ENCODE peak calls at places on chromosomes 7 and 10, in eight cellular contexts. One of them, this sample, is unnamed.

GRCh38 chr10:80132299-80133139 is at the start of gene PLAC9:
- DNase-seq in CD8-positive, alpha-beta T cell: no peak
- DNase-seq in heart right ventricle: peak
- DNase-seq in NB4: no peak
- DNase-seq in transverse colon: no peak
- DNase-seq in progenitor cell of endocrine pancreas: peak
- DNase-seq in adrenal gland: peak
- DNase-seq in endothelial cell: peak
- DNase-seq in this sample: peak

GRCh38 chr7:87225696-87226095 is 6.2 kb upstream of the TMEM243 start:
- DNase-seq in CD8-positive, alpha-beta T cell: no peak
- DNase-seq in heart right ventricle: no peak
- DNase-seq in NB4: no peak
- DNase-seq in transverse colon: no peak
- DNase-seq in progenitor cell of endocrine pancreas: no peak
- DNase-seq in adrenal gland: no peak
- DNase-seq in endothelial cell: no peak
- DNase-seq in this sample: no peak

GRCh38 chr10:52491246-52492000 is 177.3 kb downstream of the DKK1 start:
- DNase-seq in CD8-positive, alpha-beta T cell: no peak
- DNase-seq in heart right ventricle: no peak
- DNase-seq in NB4: no peak
- DNase-seq in transverse colon: no peak
- DNase-seq in progenitor cell of endocrine pancreas: no peak
- DNase-seq in adrenal gland: no peak
- DNase-seq in endothelial cell: no peak
- DNase-seq in this sample: no peak

GRCh38 chr7:27840314-27840713 is 100.4 kb downstream of the TAX1BP1 start:
- DNase-seq in CD8-positive, alpha-beta T cell: no peak
- DNase-seq in heart right ventricle: no peak
- DNase-seq in NB4: no peak
- DNase-seq in transverse colon: no peak
- DNase-seq in progenitor cell of endocrine pancreas: no peak
- DNase-seq in adrenal gland: no peak
- DNase-seq in endothelial cell: no peak
- DNase-seq in this sample: no peak

GRCh38 chr7:19928247-19928646 is 154.8 kb upstream of the TMEM196 start:
- DNase-seq in CD8-positive, alpha-beta T cell: no peak
- DNase-seq in heart right ventricle: no peak
- DNase-seq in NB4: no peak
- DNase-seq in transverse colon: no peak
- DNase-seq in progenitor cell of endocrine pancreas: no peak
- DNase-seq in adrenal gland: no peak
- DNase-seq in endothelial cell: no peak
- DNase-seq in this sample: no peak

GRCh38 chr7:23373151-23374004 is 74.2 kb downstream of the MALSU1 start:
- DNase-seq in CD8-positive, alpha-beta T cell: no peak
- DNase-seq in heart right ventricle: no peak
- DNase-seq in NB4: peak
- DNase-seq in transverse colon: no peak
- DNase-seq in progenitor cell of endocrine pancreas: no peak
- DNase-seq in adrenal gland: no peak
- DNase-seq in endothelial cell: no peak
- DNase-seq in this sample: no peak

GRCh38 chr10:116272497-116273221 is at the start of gene GFRA1:
- DNase-seq in CD8-positive, alpha-beta T cell: no peak
- DNase-seq in heart right ventricle: no peak
- DNase-seq in NB4: no peak
- DNase-seq in transverse colon: no peak
- DNase-seq in progenitor cell of endocrine pancreas: peak
- DNase-seq in adrenal gland: no peak
- DNase-seq in endothelial cell: peak
- DNase-seq in this sample: peak

GRCh38 chr7:26900283-26900682 is 35.9 kb upstream of the SKAP2 start:
- DNase-seq in CD8-positive, alpha-beta T cell: no peak
- DNase-seq in heart right ventricle: no peak
- DNase-seq in NB4: no peak
- DNase-seq in transverse colon: no peak
- DNase-seq in progenitor cell of endocrine pancreas: no peak
- DNase-seq in adrenal gland: no peak
- DNase-seq in endothelial cell: no peak
- DNase-seq in this sample: no peak

GRCh38 chr7:110922906-110923305 is 168.0 kb upstream of the LRRN3 start:
- DNase-seq in CD8-positive, alpha-beta T cell: no peak
- DNase-seq in heart right ventricle: no peak
- DNase-seq in NB4: no peak
- DNase-seq in transverse colon: no peak
- DNase-seq in progenitor cell of endocrine pancreas: no peak
- DNase-seq in adrenal gland: no peak
- DNase-seq in endothelial cell: no peak
- DNase-seq in this sample: no peak

GRCh38 chr7:74430961-74431466 is 22.7 kb upstream of the GTF2IRD1 start:
- DNase-seq in CD8-positive, alpha-beta T cell: no peak
- DNase-seq in heart right ventricle: peak
- DNase-seq in NB4: no peak
- DNase-seq in transverse colon: no peak
- DNase-seq in progenitor cell of endocrine pancreas: no peak
- DNase-seq in adrenal gland: peak
- DNase-seq in endothelial cell: no peak
- DNase-seq in this sample: no peak

GRCh38 chr7:139771001-139771956 is 6.5 kb downstream of the HIPK2 start:
- DNase-seq in CD8-positive, alpha-beta T cell: no peak
- DNase-seq in heart right ventricle: no peak
- DNase-seq in NB4: peak
- DNase-seq in transverse colon: no peak
- DNase-seq in progenitor cell of endocrine pancreas: no peak
- DNase-seq in adrenal gland: peak
- DNase-seq in endothelial cell: no peak
- DNase-seq in this sample: no peak

GRCh38 chr7:24440851-24441250 is 132.4 kb upstream of the PALS2 start:
- DNase-seq in CD8-positive, alpha-beta T cell: no peak
- DNase-seq in heart right ventricle: no peak
- DNase-seq in NB4: no peak
- DNase-seq in transverse colon: no peak
- DNase-seq in progenitor cell of endocrine pancreas: no peak
- DNase-seq in adrenal gland: no peak
- DNase-seq in endothelial cell: no peak
- DNase-seq in this sample: no peak

GRCh38 chr10:91613411-91614253 is 19.2 kb downstream of the PPP1R3C start:
- DNase-seq in CD8-positive, alpha-beta T cell: no peak
- DNase-seq in heart right ventricle: no peak
- DNase-seq in NB4: no peak
- DNase-seq in transverse colon: no peak
- DNase-seq in progenitor cell of endocrine pancreas: no peak
- DNase-seq in adrenal gland: peak
- DNase-seq in endothelial cell: no peak
- DNase-seq in this sample: no peak

GRCh38 chr10:70978816-70979215 is 90.5 kb upstream of the PCBD1 start:
- DNase-seq in CD8-positive, alpha-beta T cell: no peak
- DNase-seq in heart right ventricle: no peak
- DNase-seq in NB4: no peak
- DNase-seq in transverse colon: no peak
- DNase-seq in progenitor cell of endocrine pancreas: no peak
- DNase-seq in adrenal gland: no peak
- DNase-seq in endothelial cell: no peak
- DNase-seq in this sample: no peak

GRCh38 chr10:52864459-52865106 is 92.0 kb upstream of the MBL2 start:
- DNase-seq in CD8-positive, alpha-beta T cell: no peak
- DNase-seq in heart right ventricle: peak
- DNase-seq in NB4: no peak
- DNase-seq in transverse colon: no peak
- DNase-seq in progenitor cell of endocrine pancreas: no peak
- DNase-seq in adrenal gland: peak
- DNase-seq in endothelial cell: no peak
- DNase-seq in this sample: no peak

GRCh38 chr7:47191316-47191715 is 390.6 kb downstream of the TNS3 start:
- DNase-seq in CD8-positive, alpha-beta T cell: no peak
- DNase-seq in heart right ventricle: no peak
- DNase-seq in NB4: no peak
- DNase-seq in transverse colon: no peak
- DNase-seq in progenitor cell of endocrine pancreas: no peak
- DNase-seq in adrenal gland: no peak
- DNase-seq in endothelial cell: no peak
- DNase-seq in this sample: no peak

GRCh38 chr7:17371656-17372524 is 73.4 kb downstream of the AHR start:
- DNase-seq in CD8-positive, alpha-beta T cell: no peak
- DNase-seq in heart right ventricle: no peak
- DNase-seq in NB4: peak
- DNase-seq in transverse colon: no peak
- DNase-seq in progenitor cell of endocrine pancreas: no peak
- DNase-seq in adrenal gland: peak
- DNase-seq in endothelial cell: no peak
- DNase-seq in this sample: no peak

GRCh38 chr10:120980316-120980975 is 129.3 kb downstream of the WDR11 start:
- DNase-seq in CD8-positive, alpha-beta T cell: no peak
- DNase-seq in heart right ventricle: no peak
- DNase-seq in NB4: no peak
- DNase-seq in transverse colon: no peak
- DNase-seq in progenitor cell of endocrine pancreas: no peak
- DNase-seq in adrenal gland: no peak
- DNase-seq in endothelial cell: no peak
- DNase-seq in this sample: no peak

GRCh38 chr10:120979435-120980315 is 128.5 kb downstream of the WDR11 start:
- DNase-seq in CD8-positive, alpha-beta T cell: no peak
- DNase-seq in heart right ventricle: no peak
- DNase-seq in NB4: no peak
- DNase-seq in transverse colon: peak
- DNase-seq in progenitor cell of endocrine pancreas: peak
- DNase-seq in adrenal gland: peak
- DNase-seq in endothelial cell: peak
- DNase-seq in this sample: peak

GRCh38 chr10:120978589-120979252 is 127.6 kb downstream of the WDR11 start:
- DNase-seq in CD8-positive, alpha-beta T cell: no peak
- DNase-seq in heart right ventricle: no peak
- DNase-seq in NB4: no peak
- DNase-seq in transverse colon: no peak
- DNase-seq in progenitor cell of endocrine pancreas: no peak
- DNase-seq in adrenal gland: peak
- DNase-seq in endothelial cell: no peak
- DNase-seq in this sample: no peak

GRCh38 chr10:120975072-120975910 is 124.1 kb downstream of the WDR11 start:
- DNase-seq in CD8-positive, alpha-beta T cell: no peak
- DNase-seq in heart right ventricle: no peak
- DNase-seq in NB4: no peak
- DNase-seq in transverse colon: no peak
- DNase-seq in progenitor cell of endocrine pancreas: no peak
- DNase-seq in adrenal gland: peak
- DNase-seq in endothelial cell: no peak
- DNase-seq in this sample: no peak

DNA sequence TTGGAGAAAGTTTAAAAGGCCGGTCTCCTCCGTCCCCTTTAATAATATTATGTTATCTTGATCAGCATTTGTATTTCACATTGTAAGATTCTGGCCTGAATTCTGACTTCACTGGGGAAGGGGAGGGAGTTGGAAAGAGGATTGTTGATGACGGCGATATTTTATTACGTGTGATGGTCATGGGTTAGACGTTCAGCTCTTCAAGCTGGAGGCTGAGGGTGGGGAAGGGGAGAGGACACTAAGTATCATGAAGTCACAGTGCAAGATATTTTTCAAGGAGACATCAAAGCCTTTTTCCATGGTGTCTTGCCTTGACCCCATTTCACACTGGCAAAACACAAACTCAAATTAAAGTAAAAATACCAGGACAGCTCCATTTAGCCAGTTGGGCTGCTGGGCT is 126.7 kb downstream of the WDR11 start:
- DNase-seq in CD8-positive, alpha-beta T cell: no peak
- DNase-seq in heart right ventricle: no peak
- DNase-seq in NB4: no peak
- DNase-seq in transverse colon: no peak
- DNase-seq in progenitor cell of endocrine pancreas: no peak
- DNase-seq in adrenal gland: peak
- DNase-seq in endothelial cell: no peak
- DNase-seq in this sample: no peak
- TF ChIP-seq CTCF in CD8-positive, alpha-beta T cell: no peak
- TF ChIP-seq CTCF in heart right ventricle: no peak
- TF ChIP-seq CTCF in NB4: no peak
- TF ChIP-seq CTCF in transverse colon: no peak
- TF ChIP-seq CTCF in progenitor cell of endocrine pancreas: no peak
- TF ChIP-seq CTCF in adrenal gland: no peak
- TF ChIP-seq CTCF in endothelial cell: no peak
- TF ChIP-seq CTCF in this sample: no peak

GRCh38 chr7:82443801-82444219 is 233 bp upstream of the CACNA2D1 start:
- DNase-seq in CD8-positive, alpha-beta T cell: no peak
- DNase-seq in heart right ventricle: peak
- DNase-seq in NB4: peak
- DNase-seq in transverse colon: peak
- DNase-seq in progenitor cell of endocrine pancreas: no peak
- DNase-seq in adrenal gland: peak
- DNase-seq in endothelial cell: peak
- DNase-seq in this sample: peak

GRCh38 chr7:82442492-82443043 is 1.0 kb downstream of the CACNA2D1 start:
- DNase-seq in CD8-positive, alpha-beta T cell: no peak
- DNase-seq in heart right ventricle: peak
- DNase-seq in NB4: peak
- DNase-seq in transverse colon: no peak
- DNase-seq in progenitor cell of endocrine pancreas: no peak
- DNase-seq in adrenal gland: no peak
- DNase-seq in endothelial cell: peak
- DNase-seq in this sample: peak

GRCh38 chr7:82445226-82445625 is 1.6 kb upstream of the CACNA2D1 start:
- DNase-seq in CD8-positive, alpha-beta T cell: no peak
- DNase-seq in heart right ventricle: no peak
- DNase-seq in NB4: no peak
- DNase-seq in transverse colon: no peak
- DNase-seq in progenitor cell of endocrine pancreas: no peak
- DNase-seq in adrenal gland: no peak
- DNase-seq in endothelial cell: no peak
- DNase-seq in this sample: no peak

GRCh38 chr7:82443044-82443800 is at the start of gene CACNA2D1:
- DNase-seq in CD8-positive, alpha-beta T cell: no peak
- DNase-seq in heart right ventricle: peak
- DNase-seq in NB4: peak
- DNase-seq in transverse colon: peak
- DNase-seq in progenitor cell of endocrine pancreas: peak
- DNase-seq in adrenal gland: peak
- DNase-seq in endothelial cell: peak
- DNase-seq in this sample: peak

GRCh38 chr7:82444220-82445049 is 858 bp upstream of the CACNA2D1 start:
- DNase-seq in CD8-positive, alpha-beta T cell: no peak
- DNase-seq in heart right ventricle: no peak
- DNase-seq in NB4: no peak
- DNase-seq in transverse colon: no peak
- DNase-seq in progenitor cell of endocrine pancreas: no peak
- DNase-seq in adrenal gland: peak
- DNase-seq in endothelial cell: peak
- DNase-seq in this sample: peak
- TF ChIP-seq CTCF in CD8-positive, alpha-beta T cell: no peak
- TF ChIP-seq CTCF in heart right ventricle: no peak
- TF ChIP-seq CTCF in NB4: no peak
- TF ChIP-seq CTCF in transverse colon: no peak
- TF ChIP-seq CTCF in progenitor cell of endocrine pancreas: no peak
- TF ChIP-seq CTCF in adrenal gland: peak
- TF ChIP-seq CTCF in endothelial cell: no peak
- TF ChIP-seq CTCF in this sample: no peak

GRCh38 chr7:129370812-129371211 is 63.4 kb upstream of the STRIP2 start:
- DNase-seq in CD8-positive, alpha-beta T cell: no peak
- DNase-seq in heart right ventricle: no peak
- DNase-seq in NB4: peak
- DNase-seq in transverse colon: no peak
- DNase-seq in progenitor cell of endocrine pancreas: no peak
- DNase-seq in adrenal gland: no peak
- DNase-seq in endothelial cell: no peak
- DNase-seq in this sample: no peak
- TF ChIP-seq CTCF in CD8-positive, alpha-beta T cell: no peak
- TF ChIP-seq CTCF in heart right ventricle: no peak
- TF ChIP-seq CTCF in NB4: no peak
- TF ChIP-seq CTCF in transverse colon: no peak
- TF ChIP-seq CTCF in progenitor cell of endocrine pancreas: no peak
- TF ChIP-seq CTCF in adrenal gland: no peak
- TF ChIP-seq CTCF in endothelial cell: no peak
- TF ChIP-seq CTCF in this sample: no peak

GRCh38 chr10:123147635-123148413 is at the start of gene HMX2:
- DNase-seq in CD8-positive, alpha-beta T cell: no peak
- DNase-seq in heart right ventricle: no peak
- DNase-seq in NB4: peak
- DNase-seq in transverse colon: no peak
- DNase-seq in progenitor cell of endocrine pancreas: peak
- DNase-seq in adrenal gland: no peak
- DNase-seq in endothelial cell: peak
- DNase-seq in this sample: peak
- TF ChIP-seq CTCF in CD8-positive, alpha-beta T cell: no peak
- TF ChIP-seq CTCF in heart right ventricle: no peak
- TF ChIP-seq CTCF in NB4: no peak
- TF ChIP-seq CTCF in transverse colon: no peak
- TF ChIP-seq CTCF in progenitor cell of endocrine pancreas: no peak
- TF ChIP-seq CTCF in adrenal gland: no peak
- TF ChIP-seq CTCF in endothelial cell: no peak
- TF ChIP-seq CTCF in this sample: no peak